ENCODE peak calls at places on chromosomes 7 and 10, in nine cellular contexts. W, R, T, Z, L, V, S, A and Y are unnamed samples.

GRCh38 chr10:130017010-130017630 is 53.0 kb upstream of the EBF3 start:
- DNase-seq in W (no peak), A (no peak), V (no peak), R (no peak), L (no peak), T (no peak), Z (no peak), S (no peak), Y (no peak)

GRCh38 chr7:95357623-95358022 is 33.3 kb upstream of the PON1 start:
- DNase-seq in S (no peak), L (no peak), V (no peak), A (no peak), Z (no peak), W (no peak), T (no peak), R (no peak), Y (no peak)

GRCh38 chr10:69703766-69704191 is 73.7 kb downstream of the FAM241B start:
- DNase-seq in R (peak), A (peak), V (no peak), L (no peak), S (no peak), Z (no peak), T (peak), W (no peak), Y (no peak)

GRCh38 chr7:96887426-96887825 is 117.9 kb upstream of the DLX6 start:
- DNase-seq in A (no peak), L (no peak), Z (no peak), R (peak), V (no peak), W (no peak), T (peak), S (no peak), Y (no peak)

GRCh38 chr7:129213828-129214227 is 11.0 kb upstream of the AHCYL2 start:
- DNase-seq in W (no peak), V (no peak), T (no peak), S (no peak), Z (no peak), L (no peak), R (peak), A (no peak), Y (peak)

GRCh38 chr7:80136276-80137045 is 1.8 kb downstream of the GNAI1 start:
- DNase-seq in W (no peak), L (no peak), A (peak), T (no peak), R (peak), V (no peak), Z (no peak), S (no peak), Y (no peak)

GRCh38 chr10:131048595-131048994 is 262.9 kb downstream of the TCERG1L start:
- DNase-seq in L (no peak), A (no peak), T (no peak), R (no peak), Z (no peak), S (no peak), W (no peak), V (no peak), Y (peak)

GRCh38 chr10:9786101-9786500 is 1231.6 kb upstream of the CELF2 start:
- DNase-seq in A (peak), T (peak), Z (no peak), R (peak), S (no peak), W (no peak), V (no peak), L (no peak), Y (no peak)

GRCh38 chr7:128863433-128863989 is 855 bp downstream of the ATP6V1F start:
- DNase-seq in T (no peak), S (peak), R (peak), A (peak), W (no peak), L (peak), V (peak), Z (no peak), Y (peak)

GRCh38 chr10:88848499-88848898 is 3.1 kb downstream of the ANKRD22 start:
- DNase-seq in A (peak), R (peak), L (no peak), T (no peak), W (no peak), S (no peak), V (no peak), Z (no peak), Y (no peak)

GRCh38 chr10:124603376-124604213 is 140.6 kb downstream of the FAM53B start:
- DNase-seq in W (no peak), R (no peak), T (no peak), V (no peak), S (no peak), L (no peak), A (no peak), Z (no peak), Y (no peak)

GRCh38 chr10:88792656-88793055 is 9.9 kb upstream of the LIPM start:
- DNase-seq in R (peak), W (no peak), Z (peak), L (no peak), T (no peak), A (peak), V (no peak), S (no peak), Y (no peak)